ENCODE peak calls at places on chromosome 5, in nine cellular contexts. V, K, O, X, D, C, R, Q and F are unnamed samples.

GRCh38 chr5:132485641-132486317 is 4.8 kb downstream of the IRF1 start:
- DNase-seq in V (no peak), K (no peak), O (peak), X (no peak), D (no peak), C (no peak), R (no peak), Q (no peak), F (peak)

GRCh38 chr5:167284491-167284890 is 1007.0 kb upstream of the WWC1 start:
- DNase-seq in V (no peak), K (no peak), O (no peak), X (no peak), D (no peak), C (no peak), R (no peak), Q (peak), F (no peak)

GRCh38 chr5:73482383-73483193 is 15.7 kb upstream of the BTF3 start:
- DNase-seq in V (no peak), K (no peak), O (no peak), X (no peak), D (no peak), C (no peak), R (no peak), Q (peak), F (no peak)

GRCh38 chr5:107478068-107478641 is 192.6 kb downstream of the EFNA5 start:
- DNase-seq in V (no peak), K (no peak), O (no peak), X (no peak), D (no peak), C (no peak), R (no peak), Q (no peak), F (no peak)

GRCh38 chr5:124453221-124454032 is 293.0 kb downstream of the ZNF608 start:
- DNase-seq in V (peak), K (no peak), O (peak), X (no peak), D (no peak), C (no peak), R (no peak), Q (peak), F (no peak)

GRCh38 chr5:80707645-80708044 is 52.9 kb upstream of the DHFR start:
- DNase-seq in V (peak), K (no peak), O (no peak), X (no peak), D (no peak), C (no peak), R (no peak), Q (peak), F (no peak)

GRCh38 chr5:83877911-83878706 is 157.5 kb upstream of the HAPLN1 start:
- DNase-seq in V (no peak), K (no peak), O (no peak), X (no peak), D (no peak), C (no peak), R (no peak), Q (peak), F (no peak)

GRCh38 chr5:88398316-88398715 is 129.7 kb upstream of the TMEM161B start:
- DNase-seq in V (no peak), K (no peak), O (no peak), X (no peak), D (no peak), C (no peak), R (no peak), Q (no peak), F (no peak)

GRCh38 chr5:136382071-136382470 is 16.7 kb upstream of the TRPC7 start:
- DNase-seq in V (no peak), K (no peak), O (no peak), X (no peak), D (no peak), C (no peak), R (no peak), Q (no peak), F (no peak)

GRCh38 chr5:154829589-154830218 is 20.7 kb downstream of the FAXDC2 start:
- DNase-seq in V (no peak), K (no peak), O (peak), X (no peak), D (peak), C (no peak), R (peak), Q (no peak), F (peak)